ENCODE peak calls at places on chromosomes 11 and 22, in ten cellular contexts. L is fibroblast of lung, A is pancreas, N is A549, Z is body of pancreas, W is coronary artery, U is astrocyte of the spinal cord, R is fibroblast of pulmonary artery, V is endothelial cell of umbilical vein, B is neural progenitor cell. S is an unnamed sample.

GRCh38 chr11:26865703-26866102 is 128.2 kb upstream of the FIBIN start:
- DNase-seq in A (no peak), U (no peak), Z (no peak), W (no peak), V (no peak), B (no peak), N (no peak), L (peak; percentile 61), R (no peak), S (no peak)

GRCh38 chr11:45646275-45646970 is 19.0 kb downstream of the CHST1 start:
- DNase-seq in W (no peak), Z (no peak), N (peak; percentile 17), U (peak; percentile 29), L (no peak), B (peak; percentile 36), V (peak; percentile 60), R (peak; percentile 45), A (no peak), S (peak; percentile 65)

GRCh38 chr11:60914620-60915249 is 777 bp downstream of the TMEM109 start:
- DNase-seq in B (peak; percentile 60), N (no peak), U (peak; percentile 47), A (no peak), R (peak; percentile 26), V (peak; percentile 66), L (peak; percentile 31), Z (peak; percentile 38), W (no peak), S (peak; percentile 47)

GRCh38 chr11:130020323-130020722 is 17.7 kb upstream of the PRDM10 start:
- DNase-seq in N (no peak), R (peak; percentile 39), L (no peak), V (no peak), W (no peak), Z (no peak), A (no peak), U (no peak), B (no peak), S (no peak)

GRCh38 chr11:133821776-133822175 is 23.5 kb downstream of the SPATA19 start:
- DNase-seq in U (no peak), N (peak; percentile 47), A (peak; percentile 62), Z (peak; percentile 53), B (peak; percentile 87), R (peak; percentile 17), L (peak; percentile 2), V (no peak), W (peak; percentile 70), S (peak; percentile 33)

GRCh38 chr22:27809226-27809625 is 7.7 kb upstream of the MN1 start:
- DNase-seq in L (no peak), U (no peak), Z (no peak), N (no peak), W (no peak), V (peak; percentile 38), A (no peak), R (no peak), B (no peak), S (no peak)

GRCh38 chr11:132093861-132094260 is 723.4 kb downstream of the NTM start:
- DNase-seq in V (no peak), U (no peak), R (no peak), W (no peak), B (no peak), N (no peak), L (no peak), A (no peak), Z (no peak), S (no peak)

GRCh38 chr11:61797263-61797944 is 4.7 kb downstream of the FEN1 start:
- DNase-seq in W (no peak), R (peak; percentile 93), B (peak; percentile 78), V (peak; percentile 91), N (peak; percentile 84), L (peak; percentile 92), U (peak; percentile 86), A (peak; percentile 57), Z (peak; percentile 83), S (peak; percentile 95)

GRCh38 chr11:77174559-77174958 is 46.5 kb downstream of the MYO7A start:
- DNase-seq in Z (peak; percentile 50), R (no peak), B (no peak), N (no peak), A (peak; percentile 52), U (no peak), V (no peak), L (no peak), W (no peak), S (no peak)

GRCh38 chr11:69447786-69448185 is 33.7 kb upstream of the LINC01488 start:
- DNase-seq in A (no peak), N (no peak), W (no peak), R (no peak), Z (peak; percentile 57), L (no peak), B (no peak), U (no peak), V (peak; percentile 32), S (no peak)

GRCh38 chr11:34052608-34053160 is 1.2 kb downstream of the CAPRIN1 start:
- DNase-seq in A (peak; percentile 44), W (no peak), N (peak; percentile 36), Z (peak; percentile 26), V (no peak), L (no peak), B (peak; percentile 56), R (no peak), U (no peak), S (no peak)

GRCh38 chr11:131064373-131064991 is 148.2 kb upstream of the SNX19 start:
- DNase-seq in L (peak; percentile 69), W (no peak), B (peak; percentile 88), U (peak; percentile 56), N (peak; percentile 52), R (peak; percentile 64), V (peak; percentile 23), A (peak; percentile 43), Z (peak; percentile 48), S (peak; percentile 78)

GRCh38 chr11:125123947-125124633 is 12.7 kb upstream of the TMEM218 start:
- DNase-seq in A (peak; percentile 61), L (peak; percentile 60), V (peak; percentile 46), Z (peak; percentile 67), U (peak; percentile 73), B (peak; percentile 54), W (no peak), N (peak; percentile 84), R (peak; percentile 61), S (peak; percentile 77)

GRCh38 chr11:10628506-10629236 is 60.2 kb upstream of the LYVE1 start:
- DNase-seq in N (no peak), V (no peak), U (no peak), B (no peak), A (no peak), R (no peak), Z (no peak), W (peak; percentile 60), L (no peak), S (no peak)

GRCh38 chr11:64687204-64687603 is 35.8 kb downstream of the NRXN2 start:
- DNase-seq in W (peak; percentile 86), B (no peak), L (no peak), N (no peak), A (peak; percentile 90), Z (peak; percentile 92), R (no peak), U (no peak), V (peak; percentile 43), S (no peak)
- TF ChIP-seq CTCF in W (no peak), B (no peak), L (no peak), N (no peak), A (no peak), Z (no peak), R (no peak), U (no peak), V (no peak), S (no peak)

DNA sequence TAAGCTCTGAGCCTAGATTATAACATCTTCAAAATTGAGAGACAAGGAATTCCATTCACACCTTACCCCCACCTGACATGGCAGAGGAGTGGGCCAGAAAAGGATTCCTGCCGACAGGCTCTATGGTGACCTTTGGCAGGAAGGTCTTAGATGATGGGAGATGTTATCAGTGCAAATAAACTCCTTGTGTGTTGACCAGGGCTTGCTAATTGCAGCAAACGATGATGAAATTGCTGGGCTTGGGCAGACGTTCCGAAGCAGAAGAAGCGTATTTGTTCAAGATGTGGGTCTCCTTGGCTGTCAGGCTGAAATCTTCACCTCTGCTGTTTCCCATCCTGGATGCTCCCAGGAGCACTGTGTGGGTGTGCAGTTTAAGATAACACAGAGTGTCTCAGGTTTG is 183.7 kb upstream of the CADM1 start:
- DNase-seq in U (no peak), A (no peak), Z (no peak), B (no peak), L (no peak), W (no peak), R (no peak), N (no peak), V (no peak), S (no peak)
- H3K4me3 ChIP-seq in U (no peak overlapping the region), A (no peak overlapping the region), Z (no peak overlapping the region), B (no peak overlapping the region), L (no peak overlapping the region), W (no peak overlapping the region), R (no peak overlapping the region), N (no peak overlapping the region), V (no peak overlapping the region), S (no peak overlapping the region)

GRCh38 chr11:13335319-13335718 is 57.7 kb downstream of the BMAL1 start:
- DNase-seq in W (no peak), V (peak; percentile 61), Z (peak; percentile 62), B (peak; percentile 72), U (peak; percentile 62), N (peak; percentile 76), R (peak; percentile 78), L (peak; percentile 76), A (peak; percentile 53), S (peak; percentile 79)
- TF ChIP-seq CTCF in W (peak; percentile 57), V (peak; percentile 82), Z (peak; percentile 58), B (peak; percentile 89), U (peak; percentile 82), N (peak; percentile 77), R (peak; percentile 94), L (peak; percentile 95), A (peak; percentile 68), S (peak; percentile 90)

GRCh38 chr11:93737904-93738612 is 3.2 kb downstream of the TAF1D start:
- DNase-seq in V (peak; percentile 54), U (peak; percentile 19), B (no peak), W (no peak), R (no peak), A (no peak), Z (no peak), L (no peak), N (no peak), S (no peak)

GRCh38 chr11:93735627-93736026 is 5.7 kb downstream of the TAF1D start:
- DNase-seq in A (no peak), W (no peak), Z (no peak), B (no peak), N (no peak), L (no peak), U (no peak), V (no peak), R (no peak), S (no peak)

GRCh38 chr11:93738647-93739081 is 2.6 kb downstream of the TAF1D start:
- DNase-seq in L (no peak), W (no peak), B (peak; percentile 14), V (peak; percentile 23), U (no peak), Z (no peak), N (no peak), R (no peak), A (no peak), S (peak; percentile 40)

GRCh38 chr11:93734427-93735222 is 6.7 kb downstream of the TAF1D start:
- DNase-seq in W (no peak), A (no peak), V (no peak), B (no peak), N (no peak), R (no peak), U (no peak), Z (no peak), L (no peak), S (no peak)

DNA sequence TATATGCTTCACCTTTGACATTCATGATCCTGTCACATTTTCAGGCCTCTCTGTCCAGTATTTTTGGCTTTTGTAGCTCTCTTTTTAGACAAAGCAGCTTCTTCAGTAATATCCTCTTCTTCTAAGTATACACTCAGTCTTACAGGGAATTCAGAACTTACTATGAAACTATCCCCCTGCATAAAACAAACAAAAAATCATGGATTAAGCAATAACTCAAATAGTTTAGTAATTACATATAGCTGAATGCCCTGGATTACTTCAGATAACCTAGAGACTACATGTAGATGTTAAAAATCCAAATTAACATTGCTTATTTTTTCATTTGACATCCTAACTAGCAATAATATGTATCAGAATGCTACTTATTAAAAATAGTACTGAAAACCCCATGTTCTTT is 5.2 kb downstream of the TAF1D start:
- DNase-seq in A (no peak), N (no peak), B (no peak), R (peak; percentile 45), U (no peak), L (peak; percentile 50), V (no peak), Z (no peak), W (no peak), S (peak; percentile 62)
- H3K4me3 ChIP-seq in A (no peak overlapping the region), N (peak overlapping the region; percentile 90), B (no peak overlapping the region), R (no peak overlapping the region), U (no peak overlapping the region), L (no peak overlapping the region), V (peak overlapping the region; percentile 99), Z (no peak overlapping the region), W (no peak overlapping the region), S (no peak overlapping the region)

S was measured in choroid plexus epithelial cell.